ENCODE peak calls at places on chromosome 20, in four cellular contexts. Q is HL-60, D is GM12878, L is K562. T is an unnamed sample.

GRCh38 chr20:36848078-36848660 is 27.8 kb upstream of the TLDC2 start:
- DNase-seq in Q (no peak), D (no peak), L (no peak), T (no peak)

GRCh38 chr20:59149678-59150504 is 13.7 kb upstream of the ZNF831 start:
- DNase-seq in Q (peak; percentile 70), D (no peak), L (no peak), T (peak; percentile 41)

GRCh38 chr20:6802227-6802626 is 34.7 kb downstream of the BMP2 start:
- DNase-seq in Q (no peak), D (no peak), L (no peak), T (no peak)

GRCh38 chr20:45095753-45096371 is 5.1 kb downstream of the KCNS1 start:
- DNase-seq in Q (peak; percentile 64), D (peak; percentile 27), L (peak; percentile 64), T (no peak)

GRCh38 chr20:5002077-5002413 is 735 bp upstream of the SLC23A2 start:
- DNase-seq in Q (no peak), D (no peak), L (no peak), T (no peak)

GRCh38 chr20:3755269-3755668 is 12.3 kb downstream of the ADISSP start:
- DNase-seq in Q (no peak), D (no peak), L (no peak), T (no peak)

GRCh38 chr20:52785678-52786077 is 186.5 kb upstream of the TSHZ2 start:
- DNase-seq in Q (no peak), D (no peak), L (no peak), T (no peak)

GRCh38 chr20:3646067-3646440 is 17.1 kb downstream of the GFRA4 start:
- DNase-seq in Q (no peak), D (no peak), L (no peak), T (no peak)

GRCh38 chr20:14337400-14338171 is at the start of gene FLRT3:
- DNase-seq in Q (peak; percentile 66), D (peak; percentile 70), L (no peak), T (peak; percentile 4)

GRCh38 chr20:3042621-3043020 is 801 bp upstream of the GNRH2 start:
- DNase-seq in Q (no peak), D (no peak), L (no peak), T (no peak)

GRCh38 chr20:43842126-43843020 is 72.3 kb upstream of the TOX2 start:
- DNase-seq in Q (no peak), D (no peak), L (no peak), T (no peak)

GRCh38 chr20:23126281-23127061 is 40.3 kb upstream of the CD93 start:
- DNase-seq in Q (peak; percentile 89), D (no peak), L (no peak), T (no peak)

GRCh38 chr20:21234816-21235215 is 68.3 kb upstream of the XRN2 start:
- DNase-seq in Q (no peak), D (no peak), L (no peak), T (no peak)

GRCh38 chr20:47925603-47926002 is 140.3 kb upstream of the SULF2 start:
- DNase-seq in Q (no peak), D (no peak), L (no peak), T (no peak)

GRCh38 chr20:64053841-64054661 is 4.6 kb upstream of the SOX18 start:
- DNase-seq in Q (no peak), D (no peak), L (peak; percentile 64), T (no peak)

GRCh38 chr20:57620274-57620990 is at the start of gene ZBP1:
- DNase-seq in Q (no peak), D (peak; percentile 73), L (no peak), T (peak; percentile 76)

GRCh38 chr20:5181492-5181891 is 54.7 kb downstream of the CDS2 start:
- DNase-seq in Q (no peak), D (no peak), L (no peak), T (no peak)

GRCh38 chr20:25257756-25258462 is 10.0 kb downstream of the PYGB start:
- DNase-seq in Q (no peak), D (no peak), L (no peak), T (no peak)

GRCh38 chr20:25259358-25259757 is 11.5 kb downstream of the PYGB start:
- DNase-seq in Q (no peak), D (no peak), L (no peak), T (no peak)

GRCh38 chr20:25258463-25258805 is 10.5 kb downstream of the PYGB start:
- DNase-seq in Q (no peak), D (no peak), L (no peak), T (no peak)

GRCh38 chr20:25258828-25259227 is 10.9 kb downstream of the PYGB start:
- DNase-seq in Q (no peak), D (no peak), L (no peak), T (no peak)

DNA sequence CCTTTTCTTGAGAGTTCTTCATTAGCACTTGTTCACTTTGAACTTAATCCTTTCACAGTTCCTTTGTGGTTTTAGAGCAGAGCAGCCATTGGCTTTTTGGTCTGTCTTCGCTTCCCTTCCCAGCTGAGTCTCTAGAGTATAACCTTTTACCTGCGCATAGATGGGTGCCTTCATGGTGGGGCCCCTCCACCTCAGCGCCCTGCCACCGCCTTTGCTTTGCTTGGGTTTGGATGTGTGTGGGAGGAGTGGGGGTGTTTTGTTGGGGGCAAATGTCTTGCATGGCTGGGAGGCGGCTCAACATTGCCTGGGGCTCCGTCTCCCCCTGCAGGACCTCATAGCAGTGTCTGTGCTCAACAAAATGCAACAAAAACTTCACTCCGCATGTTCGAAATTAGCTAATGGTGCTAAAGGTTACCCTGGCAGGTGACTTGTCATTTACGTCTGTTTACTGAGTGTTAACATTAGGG is 11.9 kb downstream of the PYGB start:
- DNase-seq in Q (no peak), D (no peak), L (no peak), T (no peak)
- TF ChIP-seq SPI1 in Q (no peak), D (no peak), L (no peak), T (no peak)

GRCh38 chr20:460180-460579 is 2.2 kb downstream of the TBC1D20 start:
- DNase-seq in Q (no peak), D (no peak), L (no peak), T (no peak)

GRCh38 chr20:462199-462991 is at the start of gene TBC1D20:
- DNase-seq in Q (peak; percentile 83), D (peak; percentile 40), L (peak; percentile 85), T (peak; percentile 85)

GRCh38 chr20:460707-461106 is 1.6 kb downstream of the TBC1D20 start:
- DNase-seq in Q (peak; percentile 53), D (no peak), L (no peak), T (no peak)

GRCh38 chr20:458766-459165 is 3.6 kb downstream of the TBC1D20 start:
- DNase-seq in Q (no peak), D (no peak), L (no peak), T (no peak)

GRCh38 chr20:461254-462198 is 807 bp downstream of the TBC1D20 start:
- DNase-seq in Q (peak; percentile 45), D (no peak), L (no peak), T (peak; percentile 46)
- TF ChIP-seq POLR2AphosphoS5 in Q (no peak), D (no peak), L (no peak), T (no peak)

DNA sequence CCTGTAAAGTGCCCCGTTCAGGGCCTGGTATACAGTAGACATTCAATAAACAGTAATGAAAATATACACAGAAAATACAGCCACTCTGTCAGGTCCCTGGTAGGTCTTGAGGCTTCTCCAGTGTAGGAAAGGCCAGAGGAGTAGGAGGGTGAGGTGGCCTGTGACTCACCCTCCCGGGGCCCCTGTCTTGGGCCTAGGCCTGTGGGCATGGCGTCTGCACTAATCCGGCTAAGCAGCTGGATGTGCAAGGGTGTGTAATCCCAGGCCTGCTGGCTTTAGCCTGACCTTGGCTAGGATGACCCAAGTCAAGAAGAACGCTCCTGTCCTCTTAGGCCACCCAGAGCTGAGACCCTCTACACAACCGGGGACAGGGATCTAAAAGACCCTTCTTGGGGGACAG is 84.9 kb downstream of the KCNB1 start:
- DNase-seq in Q (no peak), D (no peak), L (no peak), T (no peak)
- TF ChIP-seq SPI1 in Q (no peak), D (no peak), L (no peak), T (no peak)

GRCh38 chr20:62961799-62962198 is 9.3 kb downstream of the SLC17A9 start:
- DNase-seq in Q (no peak), D (no peak), L (no peak), T (no peak)

GRCh38 chr20:62962891-62963613 is 10.5 kb downstream of the SLC17A9 start:
- DNase-seq in Q (no peak), D (no peak), L (no peak), T (no peak)

GRCh38 chr20:62961310-62961783 is 8.8 kb downstream of the SLC17A9 start:
- DNase-seq in Q (no peak), D (no peak), L (peak; percentile 38), T (no peak)

GRCh38 chr20:62963614-62964397 is 11.3 kb downstream of the SLC17A9 start:
- DNase-seq in Q (no peak), D (no peak), L (no peak), T (no peak)

DNA sequence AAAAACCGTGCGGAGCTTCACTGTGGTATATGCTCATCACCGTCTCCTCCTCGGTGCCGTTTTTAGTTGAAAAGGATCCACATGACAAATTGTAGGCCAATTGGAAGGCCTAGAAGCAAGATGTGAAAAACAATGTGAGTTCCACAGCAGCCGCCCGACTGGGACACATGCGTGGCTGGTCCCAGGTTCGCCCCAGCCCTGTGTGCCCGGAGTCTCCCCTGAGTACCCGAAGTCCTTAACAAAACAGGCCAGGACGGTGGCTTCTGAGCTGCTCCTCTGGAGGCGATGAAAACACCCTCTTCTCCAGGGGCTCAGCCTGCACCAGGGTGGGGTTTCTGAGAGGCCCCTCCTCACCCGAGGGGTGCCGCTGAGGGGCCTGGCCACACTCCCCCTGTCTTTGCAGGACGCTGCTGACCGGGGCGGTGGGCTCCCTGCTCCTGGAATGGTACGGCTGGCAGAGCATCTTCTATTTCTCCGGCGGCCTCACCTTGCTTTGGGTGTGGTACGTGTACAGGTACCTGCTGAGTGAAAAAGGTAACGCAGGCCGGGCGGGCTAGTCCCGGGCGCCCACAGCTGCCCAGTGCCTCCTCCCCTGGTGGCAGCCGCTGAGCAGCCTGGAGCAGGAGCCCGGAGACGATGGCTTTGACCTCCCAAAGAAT is 9.8 kb downstream of the SLC17A9 start:
- DNase-seq in Q (no peak), D (no peak), L (no peak), T (no peak)
- TF ChIP-seq POLR2AphosphoS5 in Q (no peak), D (no peak), L (no peak), T (no peak)

GRCh38 chr20:46101957-46102356 is 12.2 kb upstream of the NCOA5 start:
- DNase-seq in Q (no peak), D (no peak), L (no peak), T (no peak)

GRCh38 chr20:46102940-46103339 is 13.2 kb upstream of the NCOA5 start:
- DNase-seq in Q (no peak), D (no peak), L (no peak), T (no peak)

GRCh38 chr20:46104262-46104661 is 13.9 kb upstream of the CD40 start:
- DNase-seq in Q (no peak), D (no peak), L (no peak), T (no peak)

DNA sequence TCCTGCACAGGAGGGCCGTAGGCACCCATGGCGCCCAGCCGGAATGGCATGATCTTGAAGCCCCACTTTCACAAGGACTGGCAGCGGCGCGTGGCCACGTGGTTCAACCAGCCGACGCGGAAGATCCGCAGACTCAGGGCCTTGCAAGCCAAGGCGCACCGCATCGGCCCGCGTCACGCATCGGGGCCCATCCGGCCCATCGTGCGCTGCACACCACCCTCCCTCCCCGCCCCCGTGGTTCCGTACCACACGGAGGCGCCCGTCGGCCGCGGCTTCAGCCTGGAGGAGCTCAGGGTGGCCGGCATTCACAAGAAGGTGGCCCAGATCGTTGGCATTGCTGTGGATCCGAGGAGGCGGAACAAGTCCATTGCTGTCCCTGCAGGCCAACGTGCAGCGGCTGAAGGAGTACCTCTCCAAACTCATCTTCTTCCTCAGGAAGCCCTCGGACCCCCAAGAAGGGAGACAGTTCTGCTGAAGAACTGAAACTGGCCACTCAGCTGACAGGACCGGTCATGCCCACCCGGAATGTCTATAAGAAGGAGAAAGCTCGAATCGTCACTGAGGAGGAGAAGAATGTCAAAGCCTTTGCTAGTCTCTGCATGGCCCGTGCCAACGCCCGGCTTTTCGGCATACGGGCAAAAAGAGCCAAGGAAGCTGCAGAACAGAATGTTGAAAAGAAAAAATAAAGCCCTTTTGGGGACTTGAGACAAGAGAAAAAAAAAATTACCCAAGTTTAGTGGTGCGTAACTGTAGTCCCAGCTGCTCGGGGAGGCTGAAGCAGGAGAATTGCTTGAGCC is 9.9 kb upstream of the NCOA5 start:
- DNase-seq in Q (no peak), D (no peak), L (no peak), T (no peak)
- TF ChIP-seq SPI1 in Q (no peak), D (no peak), L (no peak), T (no peak)

T was measured in GM12891.